ENCODE peak calls at places on chromosomes 12 and 14, in five cellular contexts. U is PC-9; R is CD8-positive, alpha-beta T cell; P is mucosa of descending colon; L is heart left ventricle. I is an unnamed sample. For H3K4me1 and H3K36me3, the result is how much of the 10 kb centered on the place peaks cover.

GRCh38 chr12:128164533-128164932 is 102.4 kb upstream of the TMEM132C start:
- DNase-seq in U (no peak), R (no peak), L (no peak), P (no peak), I (no peak)

GRCh38 chr12:4276524-4277204 is 3.1 kb downstream of the CCND2 start:
- DNase-seq in L (peak), R (peak), P (peak), U (peak), I (peak)

GRCh38 chr14:72617391-72618011 is 276.4 kb downstream of the DPF3 start:
- DNase-seq in P (no peak), L (peak), R (peak), U (no peak), I (peak)

GRCh38 chr12:88553941-88554658 is 26.2 kb downstream of the KITLG start:
- DNase-seq in P (no peak), U (peak), L (no peak), R (no peak), I (no peak)

GRCh38 chr12:29533815-29534489 is 36.5 kb upstream of the OVCH1 start:
- DNase-seq in U (no peak), L (no peak), P (no peak), R (no peak), I (no peak)

GRCh38 chr12:124236651-124237050 is 58.2 kb upstream of the RFLNA start:
- DNase-seq in R (no peak), P (peak), U (no peak), L (no peak), I (no peak)

GRCh38 chr14:58752782-58753181 is 115.0 kb downstream of the DACT1 start:
- DNase-seq in P (peak), U (no peak), L (peak), R (no peak), I (peak)

GRCh38 chr12:64007853-64008252 is 163.4 kb downstream of the SRGAP1 start:
- DNase-seq in P (no peak), L (no peak), U (no peak), R (no peak), I (no peak)

GRCh38 chr14:25231006-25231405 is 181.1 kb upstream of the STXBP6 start:
- DNase-seq in R (no peak), L (no peak), P (no peak), U (no peak), I (no peak)

GRCh38 chr12:58225067-58225877 is 283.9 kb downstream of the ATP23 start:
- DNase-seq in P (no peak), L (no peak), R (no peak), U (no peak), I (no peak)

GRCh38 chr12:45655186-45655585 is 74.3 kb upstream of the ARID2 start:
- DNase-seq in P (no peak), R (peak), U (peak), L (no peak), I (peak)

GRCh38 chr12:2140858-2141519 is 88.2 kb downstream of the CACNA1C start:
- DNase-seq in U (no peak), R (no peak), L (no peak), P (no peak), I (no peak)

GRCh38 chr14:36773558-36773957 is 111.9 kb downstream of the PAX9 start:
- DNase-seq in U (peak), P (no peak), R (no peak), L (no peak), I (no peak)

GRCh38 chr12:39369756-39370155 is 73.2 kb downstream of the KIF21A start:
- DNase-seq in P (no peak), U (no peak), L (no peak), R (no peak), I (no peak)
- H3K4me1 ChIP-seq in P (under half), U (under half), L (under half), R (under half), I (under half)

GRCh38 chr12:78087363-78087675 is 256.6 kb downstream of the NAV3 start:
- DNase-seq in L (no peak), P (no peak), R (no peak), U (no peak), I (no peak)

GRCh38 chr12:78086553-78087362 is 256.1 kb downstream of the NAV3 start:
- DNase-seq in P (no peak), L (no peak), R (no peak), U (no peak), I (no peak)

GRCh38 chr12:78085562-78086182 is 255.0 kb downstream of the NAV3 start:
- DNase-seq in L (no peak), U (no peak), R (no peak), P (no peak), I (no peak)

DNA sequence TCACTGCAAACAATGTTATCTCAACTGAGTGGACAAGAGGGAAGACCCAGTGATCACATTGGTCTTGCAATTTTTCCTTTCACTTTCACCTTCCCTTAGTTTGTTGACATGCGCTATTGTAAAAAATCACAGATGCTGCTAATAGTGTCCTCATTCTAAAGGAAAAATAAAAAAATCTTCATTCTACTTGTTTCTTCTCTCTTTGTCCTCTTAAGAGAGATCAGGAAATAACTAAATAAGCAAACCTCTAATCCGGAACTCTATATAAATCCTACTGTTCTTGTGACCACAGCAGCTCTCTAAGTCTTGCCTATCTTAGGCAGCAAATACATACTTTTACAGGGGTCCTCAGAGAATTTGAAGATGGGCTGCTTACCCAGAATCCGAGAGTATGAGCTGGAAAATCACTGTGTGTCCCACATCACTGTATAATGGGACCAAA is 257.7 kb downstream of the NAV3 start:
- DNase-seq in R (no peak), L (no peak), U (no peak), P (no peak), I (no peak)
- H3K36me3 ChIP-seq in R (under half), L (under half), U (under half), P (under half), I (under half)

GRCh38 chr12:39623919-39624318 is 4.3 kb upstream of the ABCD2 start:
- DNase-seq in P (no peak), R (no peak), L (no peak), U (no peak), I (no peak)
- H3K4me1 ChIP-seq in P (under half), R (half or more), L (under half), U (under half), I (under half)

GRCh38 chr12:54398218-54398617 is 13.7 kb upstream of the ZNF385A start:
- DNase-seq in R (no peak), U (no peak), L (no peak), P (no peak), I (no peak)

GRCh38 chr12:54404061-54405004 is 14.7 kb downstream of the ITGA5 start:
- DNase-seq in P (no peak), L (no peak), R (peak), U (no peak), I (peak)

GRCh38 chr12:54397157-54397556 is 12.6 kb upstream of the ZNF385A start:
- DNase-seq in R (no peak), U (no peak), L (no peak), P (no peak), I (no peak)

GRCh38 chr12:54398995-54399793 is 14.7 kb upstream of the ZNF385A start:
- DNase-seq in R (peak), P (peak), U (peak), L (peak), I (peak)

GRCh38 chr12:54401127-54401526 is 16.6 kb upstream of the ZNF385A start:
- DNase-seq in R (no peak), L (no peak), U (no peak), P (no peak), I (no peak)
- H3K36me3 ChIP-seq in R (half or more), L (under half), U (under half), P (under half), I (under half)

GRCh38 chr12:77060883-77061240 is 4.5 kb downstream of the E2F7 start:
- DNase-seq in U (no peak), R (no peak), P (no peak), L (no peak), I (no peak)

GRCh38 chr12:77065361-77066204 is at the start of gene E2F7:
- DNase-seq in R (peak), U (peak), P (peak), L (peak), I (peak)

GRCh38 chr12:77064891-77065360 is 443 bp downstream of the E2F7 start:
- DNase-seq in U (no peak), L (no peak), P (no peak), R (no peak), I (no peak)

GRCh38 chr12:77062396-77062795 is 3.0 kb downstream of the E2F7 start:
- DNase-seq in L (no peak), U (no peak), R (no peak), P (no peak), I (no peak)

GRCh38 chr12:77062846-77063461 is 2.4 kb downstream of the E2F7 start:
- DNase-seq in L (peak), P (no peak), U (no peak), R (no peak), I (no peak)
- H3K4me1 ChIP-seq in L (under half), P (under half), U (under half), R (under half), I (under half)